ENCODE peak calls at places on chromosomes 11 and 22, in ten cellular contexts. F is epithelial cell of esophagus; Z is NCI-H1417; N is activated CD4-positive, alpha-beta T cell treated with anti-CD3 and anti-CD28 coated beads, Interleukin-2, amount 50 U/mL, for 4 hours; X is RWPE1; Y is dermis microvascular lymphatic vessel endothelial cell; H is ovary; L is body of pancreas; E is spleen; Q is germinal center. D is an unnamed sample.

GRCh38 chr22:44758354-44758969 is 6.1 kb downstream of the ARHGAP8 start:
- DNase-seq in F (peak), Z (no peak), N (no peak), X (peak), Y (peak), H (no peak), L (no peak), E (peak), Q (no peak), D (no peak)

GRCh38 chr11:128695539-128696221 is 1.8 kb downstream of the FLI1 start:
- DNase-seq in F (peak), Z (no peak), N (no peak), X (no peak), Y (no peak), H (no peak), L (peak), E (peak), Q (peak), D (no peak)

GRCh38 chr22:48957311-48957986 is 870.2 kb downstream of the BRD1 start:
- DNase-seq in F (no peak), Z (no peak), N (no peak), X (no peak), Y (no peak), H (no peak), L (no peak), E (peak), Q (no peak), D (no peak)

GRCh38 chr22:50474711-50475651 is at the start of gene SBF1:
- DNase-seq in F (peak), Z (peak), N (peak), X (peak), Y (peak), H (peak), L (peak), E (peak), Q (peak), D (peak)

GRCh38 chr11:123519055-123519796 is 89.2 kb downstream of the GRAMD1B start:
- DNase-seq in F (peak), Z (no peak), N (no peak), X (no peak), Y (no peak), H (peak), L (no peak), E (no peak), Q (no peak), D (no peak)

GRCh38 chr11:128862913-128863660 is 4.0 kb downstream of the KCNJ1 start:
- DNase-seq in F (peak), Z (no peak), N (no peak), X (peak), Y (no peak), H (no peak), L (no peak), E (no peak), Q (no peak), D (peak)

GRCh38 chr22:45205624-45205925 is 35.1 kb downstream of the KIAA0930 start:
- DNase-seq in F (no peak), Z (no peak), N (no peak), X (no peak), Y (no peak), H (no peak), L (no peak), E (peak), Q (no peak), D (no peak)

GRCh38 chr11:79940976-79941735 is 500.3 kb upstream of the TENM4 start:
- DNase-seq in F (peak), Z (no peak), N (no peak), X (peak), Y (no peak), H (no peak), L (no peak), E (no peak), Q (no peak), D (no peak)

GRCh38 chr11:79507726-79508125 is 66.9 kb upstream of the TENM4 start:
- DNase-seq in F (peak), Z (no peak), N (no peak), X (peak), Y (no peak), H (no peak), L (no peak), E (no peak), Q (no peak), D (no peak)

GRCh38 chr22:48699531-48699930 is 1128.1 kb downstream of the BRD1 start:
- DNase-seq in F (no peak), Z (no peak), N (no peak), X (no peak), Y (no peak), H (no peak), L (no peak), E (no peak), Q (no peak), D (no peak)

GRCh38 chr11:30919389-30920172 is 333.4 kb upstream of the MPPED2 start:
- DNase-seq in F (no peak), Z (no peak), N (no peak), X (no peak), Y (no peak), H (no peak), L (peak), E (no peak), Q (no peak), D (no peak)

GRCh38 chr11:35133656-35134055 is 5.3 kb upstream of the CD44 start:
- DNase-seq in F (no peak), Z (no peak), N (no peak), X (no peak), Y (no peak), H (no peak), L (no peak), E (no peak), Q (no peak), D (no peak)

GRCh38 chr22:47128216-47129215 is 366.1 kb downstream of the TBC1D22A start:
- DNase-seq in F (no peak), Z (no peak), N (no peak), X (no peak), Y (no peak), H (no peak), L (no peak), E (peak), Q (no peak), D (no peak)

GRCh38 chr11:64186205-64187165 is 514 bp downstream of the STIP1 start:
- DNase-seq in F (peak), Z (no peak), N (no peak), X (no peak), Y (no peak), H (no peak), L (peak), E (no peak), Q (no peak), D (peak)

GRCh38 chr11:119207300-119207570 is 1.1 kb downstream of the CBL start:
- DNase-seq in F (peak), Z (no peak), N (no peak), X (no peak), Y (no peak), H (no peak), L (no peak), E (no peak), Q (no peak), D (no peak)

GRCh38 chr22:50186789-50187523 is 1.2 kb downstream of the TRABD start:
- DNase-seq in F (peak), Z (no peak), N (no peak), X (no peak), Y (no peak), H (peak), L (no peak), E (peak), Q (no peak), D (no peak)

GRCh38 chr22:34344702-34345101 is 424.4 kb upstream of the LARGE1 start:
- DNase-seq in F (no peak), Z (no peak), N (no peak), X (no peak), Y (no peak), H (no peak), L (no peak), E (no peak), Q (no peak), D (no peak)

GRCh38 chr11:113862430-113862829 is 12.9 kb downstream of the USP28 start:
- DNase-seq in F (peak), Z (no peak), N (no peak), X (peak), Y (no peak), H (no peak), L (no peak), E (no peak), Q (no peak), D (no peak)

GRCh38 chr22:36660931-36661330 is 42.6 kb downstream of the CACNG2 start:
- DNase-seq in F (no peak), Z (no peak), N (no peak), X (no peak), Y (no peak), H (no peak), L (no peak), E (no peak), Q (no peak), D (no peak)

GRCh38 chr22:47190957-47191323 is 428.5 kb downstream of the TBC1D22A start:
- DNase-seq in F (no peak), Z (no peak), N (no peak), X (no peak), Y (no peak), H (no peak), L (no peak), E (peak), Q (no peak), D (no peak)

GRCh38 chr11:2089536-2090165 is 49.5 kb downstream of the IGF2 start:
- DNase-seq in F (peak), Z (peak), N (no peak), X (peak), Y (no peak), H (no peak), L (no peak), E (peak), Q (peak), D (peak)

GRCh38 chr11:6757373-6757967 is 14.3 kb downstream of the OR2AG2 start:
- DNase-seq in F (peak), Z (peak), N (peak), X (peak), Y (peak), H (peak), L (peak), E (peak), Q (peak), D (peak)

GRCh38 chr11:68043029-68043348 is 4.2 kb downstream of the TCIRG1 start:
- DNase-seq in F (no peak), Z (no peak), N (no peak), X (no peak), Y (no peak), H (peak), L (no peak), E (no peak), Q (no peak), D (no peak)

GRCh38 chr11:117796456-117797428 is at the start of gene DSCAML1:
- DNase-seq in F (peak), Z (peak), N (peak), X (no peak), Y (no peak), H (no peak), L (no peak), E (no peak), Q (no peak), D (no peak)

GRCh38 chr11:85822814-85823213 is 11.9 kb upstream of the SYTL2 start:
- DNase-seq in F (peak), Z (no peak), N (no peak), X (no peak), Y (no peak), H (no peak), L (no peak), E (no peak), Q (no peak), D (no peak)

GRCh38 chr11:1259561-1259960 is 36.7 kb downstream of the MUC5B start:
- DNase-seq in F (no peak), Z (no peak), N (no peak), X (no peak), Y (no peak), H (no peak), L (no peak), E (no peak), Q (no peak), D (no peak)

GRCh38 chr11:46198245-46198872 is 77.1 kb upstream of the PHF21A start:
- DNase-seq in F (no peak), Z (no peak), N (no peak), X (no peak), Y (no peak), H (no peak), L (no peak), E (no peak), Q (no peak), D (no peak)

GRCh38 chr11:104876324-104876723 is 21.9 kb downstream of the CASP12 start:
- DNase-seq in F (no peak), Z (no peak), N (no peak), X (no peak), Y (no peak), H (no peak), L (no peak), E (no peak), Q (no peak), D (no peak)

GRCh38 chr11:73141309-73142127 is 600 bp downstream of the FCHSD2 start:
- DNase-seq in F (peak), Z (peak), N (peak), X (peak), Y (no peak), H (peak), L (peak), E (peak), Q (peak), D (peak)

GRCh38 chr22:43670545-43670944 is 141.6 kb downstream of the EFCAB6 start:
- DNase-seq in F (no peak), Z (no peak), N (no peak), X (no peak), Y (no peak), H (no peak), L (no peak), E (no peak), Q (no peak), D (no peak)

GRCh38 chr11:64060861-64061444 is 25.2 kb downstream of the FLRT1 start:
- DNase-seq in F (peak), Z (peak), N (peak), X (no peak), Y (no peak), H (no peak), L (peak), E (peak), Q (peak), D (no peak)

GRCh38 chr11:85809191-85809590 is 1.8 kb downstream of the SYTL2 start:
- DNase-seq in F (no peak), Z (no peak), N (no peak), X (no peak), Y (no peak), H (no peak), L (no peak), E (no peak), Q (peak), D (peak)

D was measured in HAP-1.